ENCODE peak calls at places on chromosomes 6 and 20, in ten cellular contexts. P is fibroblast of lung, K is fibroblast of pulmonary artery, R is OCI-LY7, X is lower lobe of right lung, E is PC-3, D is neural crest cell, M is cardiac fibroblast, G is omental fat pad, C is left lung. I is an unnamed sample.

GRCh38 chr20:49281059-49281912 is 3.4 kb upstream of the ZNFX1 start:
- DNase-seq in P (peak), K (no peak), R (peak), X (no peak), E (peak), D (no peak), M (peak), G (no peak), C (no peak), I (no peak)

GRCh38 chr6:169212436-169212835 is 41.2 kb downstream of the THBS2 start:
- DNase-seq in P (no peak), K (peak), R (no peak), X (no peak), E (no peak), D (no peak), M (peak), G (no peak), C (no peak), I (no peak)

GRCh38 chr6:7241709-7242645 is 71.0 kb downstream of the SSR1 start:
- DNase-seq in P (peak), K (no peak), R (no peak), X (peak), E (peak), D (no peak), M (no peak), G (no peak), C (no peak), I (no peak)

GRCh38 chr6:23213193-23213592 is 643.8 kb downstream of the HDGFL1 start:
- DNase-seq in P (peak), K (peak), R (no peak), X (no peak), E (peak), D (no peak), M (peak), G (no peak), C (no peak), I (no peak)

GRCh38 chr6:131646249-131646670 is 9.2 kb downstream of the ENPP3 start:
- DNase-seq in P (no peak), K (no peak), R (no peak), X (no peak), E (no peak), D (no peak), M (no peak), G (no peak), C (no peak), I (no peak)

GRCh38 chr6:33709605-33710295 is 1.8 kb downstream of the UQCC2 start:
- DNase-seq in P (no peak), K (no peak), R (no peak), X (peak), E (no peak), D (no peak), M (no peak), G (no peak), C (no peak), I (no peak)

GRCh38 chr6:110554966-110555460 is 78.6 kb upstream of the SLC22A16 start:
- DNase-seq in P (no peak), K (no peak), R (no peak), X (no peak), E (peak), D (no peak), M (no peak), G (no peak), C (no peak), I (no peak)

GRCh38 chr20:6298049-6298448 is 175.2 kb upstream of the FERMT1 start:
- DNase-seq in P (no peak), K (no peak), R (no peak), X (no peak), E (no peak), D (no peak), M (no peak), G (no peak), C (no peak), I (no peak)

GRCh38 chr6:37546141-37546871 is 46.6 kb upstream of the CCDC167 start:
- DNase-seq in P (no peak), K (no peak), R (no peak), X (no peak), E (no peak), D (no peak), M (no peak), G (no peak), C (no peak), I (no peak)

GRCh38 chr6:24930386-24930785 is 5.4 kb downstream of the RIPOR2 start:
- DNase-seq in P (peak), K (peak), R (no peak), X (no peak), E (no peak), D (no peak), M (peak), G (no peak), C (no peak), I (no peak)

GRCh38 chr20:17971571-17972013 is 2.8 kb downstream of the MGME1 start:
- DNase-seq in P (peak), K (peak), R (no peak), X (no peak), E (peak), D (no peak), M (peak), G (no peak), C (no peak), I (no peak)

GRCh38 chr6:139409026-139409425 is 34.6 kb upstream of the CITED2 start:
- DNase-seq in P (peak), K (peak), R (no peak), X (no peak), E (no peak), D (no peak), M (peak), G (no peak), C (no peak), I (no peak)

GRCh38 chr20:36150847-36151539 is 3.5 kb upstream of the EPB41L1 start:
- DNase-seq in P (peak), K (no peak), R (no peak), X (no peak), E (no peak), D (no peak), M (no peak), G (no peak), C (no peak), I (no peak)

GRCh38 chr6:169846286-169847056 is 95.0 kb downstream of the ERMARD start:
- DNase-seq in P (no peak), K (no peak), R (no peak), X (no peak), E (no peak), D (no peak), M (no peak), G (no peak), C (no peak), I (no peak)

GRCh38 chr6:39758905-39759605 is 33.1 kb upstream of the DAAM2 start:
- DNase-seq in P (no peak), K (no peak), R (no peak), X (no peak), E (no peak), D (no peak), M (no peak), G (no peak), C (no peak), I (no peak)

GRCh38 chr20:23909390-23909789 is 29.8 kb upstream of the CST5 start:
- DNase-seq in P (no peak), K (no peak), R (no peak), X (no peak), E (no peak), D (no peak), M (no peak), G (no peak), C (peak), I (no peak)

GRCh38 chr20:45157977-45158376 is 16.7 kb upstream of the PI3 start:
- DNase-seq in P (peak), K (peak), R (no peak), X (no peak), E (peak), D (no peak), M (peak), G (no peak), C (no peak), I (no peak)

GRCh38 chr20:62732356-62732755 is 23.7 kb downstream of the NTSR1 start:
- DNase-seq in P (no peak), K (no peak), R (no peak), X (no peak), E (no peak), D (no peak), M (no peak), G (no peak), C (no peak), I (no peak)

GRCh38 chr6:77124604-77125003 is 338.7 kb downstream of the HTR1B start:
- DNase-seq in P (peak), K (peak), R (no peak), X (no peak), E (peak), D (no peak), M (peak), G (no peak), C (no peak), I (no peak)
- TF ChIP-seq CTCF in P (no peak), K (no peak), R (no peak), X (no peak), E (no peak), D (no peak), M (no peak), G (no peak), C (no peak), I (no peak)

GRCh38 chr20:32858873-32859372 is at the start of gene EFCAB8:
- DNase-seq in P (no peak), K (no peak), R (no peak), X (no peak), E (no peak), D (no peak), M (no peak), G (no peak), C (no peak), I (no peak)
- TF ChIP-seq CTCF in P (peak), K (no peak), R (peak), X (no peak), E (no peak), D (no peak), M (peak), G (no peak), C (no peak), I (no peak)

DNA sequence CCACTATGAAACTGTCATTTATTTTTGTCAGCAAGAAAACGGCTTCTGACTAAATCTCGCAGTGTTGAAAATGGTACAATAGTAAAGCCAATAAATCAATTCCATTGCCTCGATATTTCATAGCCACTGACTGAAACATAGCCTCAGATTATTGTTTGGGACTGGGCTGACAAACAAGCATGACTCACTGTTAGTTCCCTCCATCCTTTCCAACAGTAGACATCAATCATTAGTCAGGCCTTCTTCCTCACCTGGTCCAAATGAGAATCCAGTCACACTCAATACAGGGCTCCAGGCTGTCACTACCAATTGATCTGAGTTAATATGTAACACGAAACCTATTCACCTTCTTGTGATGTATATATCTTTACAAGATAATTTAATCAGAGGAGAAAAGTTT is 66.1 kb downstream of the ADGRB3 start:
- DNase-seq in P (no peak), K (no peak), R (no peak), X (no peak), E (peak), D (no peak), M (no peak), G (no peak), C (no peak), I (no peak)
- TF ChIP-seq CTCF in P (no peak), K (no peak), R (no peak), X (no peak), E (no peak), D (no peak), M (no peak), G (no peak), C (no peak), I (no peak)

DNA sequence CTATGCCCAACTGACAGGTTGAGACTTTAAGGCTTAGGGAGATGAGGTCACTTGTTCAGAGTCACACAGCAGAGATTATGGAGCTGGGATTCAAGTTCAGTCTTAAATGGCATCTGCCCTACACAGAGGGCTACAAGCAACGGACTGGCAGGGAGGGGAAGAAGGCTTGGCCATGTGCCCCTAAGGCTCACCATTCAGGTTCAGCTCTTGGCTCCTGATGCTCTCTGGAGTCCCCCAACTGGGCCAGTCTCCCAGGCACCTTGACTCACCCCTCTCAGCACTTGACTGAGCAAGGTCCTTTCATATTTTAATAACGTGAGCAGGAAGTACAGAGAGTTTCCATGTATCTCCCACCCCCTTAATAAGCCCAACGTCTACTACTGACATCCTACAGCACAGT is 71.4 kb upstream of the MAFB start:
- DNase-seq in P (no peak), K (no peak), R (no peak), X (no peak), E (no peak), D (no peak), M (no peak), G (no peak), C (no peak), I (no peak)
- TF ChIP-seq CTCF in P (no peak), K (no peak), R (no peak), X (no peak), E (no peak), D (no peak), M (no peak), G (no peak), C (no peak), I (no peak)

GRCh38 chr6:21593927-21594421 is 423 bp downstream of the SOX4 start:
- DNase-seq in P (peak), K (peak), R (peak), X (no peak), E (no peak), D (peak), M (peak), G (no peak), C (no peak), I (no peak)
- TF ChIP-seq CTCF in P (no peak), K (no peak), R (no peak), X (no peak), E (no peak), D (no peak), M (no peak), G (no peak), C (no peak), I (no peak)

I was measured in GM13976.